ENCODE peak calls at places on chromosomes 4 and X, in seven cellular contexts. One of them, this sample, is unnamed.

GRCh38 chr4:1080961-1081688 is 32.2 kb downstream of the RNF212 start:
- DNase-seq in stimulated activated CD4-positive, alpha-beta T cell treated with anti-CD3 and anti-CD28 coated beads, Interleukin-4, amount 100 ng/mL, for 4 hours: no peak
- DNase-seq in activated CD8-positive, alpha-beta memory T cell treated with anti-CD3 and anti-CD28 coated beads for 1 hour: no peak
- DNase-seq in Right ventricle myocardium superior: no peak
- DNase-seq in AG20443: no peak
- DNase-seq in ovary: peak
- DNase-seq in A172: peak
- DNase-seq in this sample: no peak

GRCh38 chr4:83636930-83637329 is 101.0 kb downstream of the GPAT3 start:
- DNase-seq in stimulated activated CD4-positive, alpha-beta T cell treated with anti-CD3 and anti-CD28 coated beads, Interleukin-4, amount 100 ng/mL, for 4 hours: no peak
- DNase-seq in activated CD8-positive, alpha-beta memory T cell treated with anti-CD3 and anti-CD28 coated beads for 1 hour: no peak
- DNase-seq in Right ventricle myocardium superior: no peak
- DNase-seq in AG20443: no peak
- DNase-seq in ovary: no peak
- DNase-seq in A172: no peak
- DNase-seq in this sample: no peak

GRCh38 chr4:101701551-101701950 is 89.0 kb upstream of the BANK1 start:
- DNase-seq in stimulated activated CD4-positive, alpha-beta T cell treated with anti-CD3 and anti-CD28 coated beads, Interleukin-4, amount 100 ng/mL, for 4 hours: no peak
- DNase-seq in activated CD8-positive, alpha-beta memory T cell treated with anti-CD3 and anti-CD28 coated beads for 1 hour: no peak
- DNase-seq in Right ventricle myocardium superior: no peak
- DNase-seq in AG20443: no peak
- DNase-seq in ovary: no peak
- DNase-seq in A172: no peak
- DNase-seq in this sample: no peak

GRCh38 chr4:95643627-95644026 is 94.9 kb upstream of the UNC5C start:
- DNase-seq in stimulated activated CD4-positive, alpha-beta T cell treated with anti-CD3 and anti-CD28 coated beads, Interleukin-4, amount 100 ng/mL, for 4 hours: no peak
- DNase-seq in activated CD8-positive, alpha-beta memory T cell treated with anti-CD3 and anti-CD28 coated beads for 1 hour: no peak
- DNase-seq in Right ventricle myocardium superior: no peak
- DNase-seq in AG20443: no peak
- DNase-seq in ovary: no peak
- DNase-seq in A172: no peak
- DNase-seq in this sample: no peak

GRCh38 chrX:48971325-48972213 is at the start of gene KCND1:
- DNase-seq in stimulated activated CD4-positive, alpha-beta T cell treated with anti-CD3 and anti-CD28 coated beads, Interleukin-4, amount 100 ng/mL, for 4 hours: peak
- DNase-seq in activated CD8-positive, alpha-beta memory T cell treated with anti-CD3 and anti-CD28 coated beads for 1 hour: no peak
- DNase-seq in Right ventricle myocardium superior: peak
- DNase-seq in AG20443: peak
- DNase-seq in ovary: peak
- DNase-seq in A172: peak
- DNase-seq in this sample: no peak

GRCh38 chr4:101501421-101501820 is 154.1 kb upstream of the PPP3CA start:
- DNase-seq in stimulated activated CD4-positive, alpha-beta T cell treated with anti-CD3 and anti-CD28 coated beads, Interleukin-4, amount 100 ng/mL, for 4 hours: no peak
- DNase-seq in activated CD8-positive, alpha-beta memory T cell treated with anti-CD3 and anti-CD28 coated beads for 1 hour: no peak
- DNase-seq in Right ventricle myocardium superior: no peak
- DNase-seq in AG20443: no peak
- DNase-seq in ovary: no peak
- DNase-seq in A172: no peak
- DNase-seq in this sample: no peak

GRCh38 chrX:3371163-3371562 is 24.7 kb upstream of the MXRA5 start:
- DNase-seq in stimulated activated CD4-positive, alpha-beta T cell treated with anti-CD3 and anti-CD28 coated beads, Interleukin-4, amount 100 ng/mL, for 4 hours: no peak
- DNase-seq in activated CD8-positive, alpha-beta memory T cell treated with anti-CD3 and anti-CD28 coated beads for 1 hour: no peak
- DNase-seq in Right ventricle myocardium superior: no peak
- DNase-seq in AG20443: no peak
- DNase-seq in ovary: no peak
- DNase-seq in A172: no peak
- DNase-seq in this sample: no peak

GRCh38 chrX:27964432-27964831 is 16.8 kb downstream of the DCAF8L1 start:
- DNase-seq in stimulated activated CD4-positive, alpha-beta T cell treated with anti-CD3 and anti-CD28 coated beads, Interleukin-4, amount 100 ng/mL, for 4 hours: no peak
- DNase-seq in activated CD8-positive, alpha-beta memory T cell treated with anti-CD3 and anti-CD28 coated beads for 1 hour: no peak
- DNase-seq in Right ventricle myocardium superior: no peak
- DNase-seq in AG20443: no peak
- DNase-seq in ovary: no peak
- DNase-seq in A172: no peak
- DNase-seq in this sample: no peak